ENCODE peak calls at places on chromosome 11, in four cellular contexts. One of them, this sample, is unnamed.

GRCh38 chr11:978781-979180 is 53.1 kb downstream of the AP2A2 start:
- DNase-seq in pancreas: no peak
- DNase-seq in neural progenitor cell: no peak
- DNase-seq in GM13976: no peak
- DNase-seq in this sample: no peak

GRCh38 chr11:110425751-110426545 is 3.8 kb upstream of the FDX1 start:
- DNase-seq in pancreas: no peak
- DNase-seq in neural progenitor cell: no peak
- DNase-seq in GM13976: no peak
- DNase-seq in this sample: no peak

GRCh38 chr11:116856423-116856822 is 19.0 kb upstream of the APOA1 start:
- DNase-seq in pancreas: no peak
- DNase-seq in neural progenitor cell: no peak
- DNase-seq in GM13976: no peak
- DNase-seq in this sample: no peak

GRCh38 chr11:65112551-65113360 is 1.1 kb downstream of the TM7SF2 start:
- DNase-seq in pancreas: peak
- DNase-seq in neural progenitor cell: peak
- DNase-seq in GM13976: peak
- DNase-seq in this sample: peak

GRCh38 chr11:117613521-117613920 is 183.5 kb downstream of the DSCAML1 start:
- DNase-seq in pancreas: no peak
- DNase-seq in neural progenitor cell: peak
- DNase-seq in GM13976: no peak
- DNase-seq in this sample: no peak

GRCh38 chr11:3074912-3075589 is 17.8 kb upstream of the CARS1 start:
- DNase-seq in pancreas: peak
- DNase-seq in neural progenitor cell: no peak
- DNase-seq in GM13976: no peak
- DNase-seq in this sample: no peak

GRCh38 chr11:96111308-96111707 is 187.4 kb upstream of the MTMR2 start:
- DNase-seq in pancreas: no peak
- DNase-seq in neural progenitor cell: peak
- DNase-seq in GM13976: no peak
- DNase-seq in this sample: no peak

GRCh38 chr11:114619659-114620173 is 24.1 kb upstream of the NXPE4 start:
- DNase-seq in pancreas: no peak
- DNase-seq in neural progenitor cell: no peak
- DNase-seq in GM13976: no peak
- DNase-seq in this sample: no peak

GRCh38 chr11:130188585-130189347 is 29.2 kb downstream of the ST14 start:
- DNase-seq in pancreas: peak
- DNase-seq in neural progenitor cell: no peak
- DNase-seq in GM13976: no peak
- DNase-seq in this sample: no peak

GRCh38 chr11:12569499-12570040 is 104.7 kb upstream of the TEAD1 start:
- DNase-seq in pancreas: no peak
- DNase-seq in neural progenitor cell: no peak
- DNase-seq in GM13976: no peak
- DNase-seq in this sample: no peak

GRCh38 chr11:62553839-62554361 is 7.3 kb upstream of the AHNAK start:
- DNase-seq in pancreas: no peak
- DNase-seq in neural progenitor cell: no peak
- DNase-seq in GM13976: no peak
- DNase-seq in this sample: no peak

GRCh38 chr11:32434116-32434386 is 1.3 kb downstream of the WT1 start:
- DNase-seq in pancreas: no peak
- DNase-seq in neural progenitor cell: no peak
- DNase-seq in GM13976: no peak
- DNase-seq in this sample: no peak

GRCh38 chr11:77884186-77884828 is 63.4 kb downstream of the AAMDC start:
- DNase-seq in pancreas: no peak
- DNase-seq in neural progenitor cell: no peak
- DNase-seq in GM13976: no peak
- DNase-seq in this sample: no peak

GRCh38 chr11:117837791-117838190 is 13.2 kb upstream of the FXYD2 start:
- DNase-seq in pancreas: no peak
- DNase-seq in neural progenitor cell: no peak
- DNase-seq in GM13976: no peak
- DNase-seq in this sample: no peak

GRCh38 chr11:32809313-32809712 is 14.9 kb upstream of the CCDC73 start:
- DNase-seq in pancreas: no peak
- DNase-seq in neural progenitor cell: peak
- DNase-seq in GM13976: peak
- DNase-seq in this sample: peak

GRCh38 chr11:86799680-86800075 is 664 bp upstream of the PRSS23 start:
- DNase-seq in pancreas: peak
- DNase-seq in neural progenitor cell: peak
- DNase-seq in GM13976: no peak
- DNase-seq in this sample: peak

GRCh38 chr11:86214710-86215109 is 29.8 kb upstream of the EED start:
- DNase-seq in pancreas: no peak
- DNase-seq in neural progenitor cell: no peak
- DNase-seq in GM13976: peak
- DNase-seq in this sample: no peak

GRCh38 chr11:92808009-92808408 is 161.4 kb upstream of the MTNR1B start:
- DNase-seq in pancreas: no peak
- DNase-seq in neural progenitor cell: no peak
- DNase-seq in GM13976: no peak
- DNase-seq in this sample: no peak

GRCh38 chr11:67271548-67272284 is 5.4 kb downstream of the GRK2 start:
- DNase-seq in pancreas: no peak
- DNase-seq in neural progenitor cell: no peak
- DNase-seq in GM13976: no peak
- DNase-seq in this sample: no peak

DNA sequence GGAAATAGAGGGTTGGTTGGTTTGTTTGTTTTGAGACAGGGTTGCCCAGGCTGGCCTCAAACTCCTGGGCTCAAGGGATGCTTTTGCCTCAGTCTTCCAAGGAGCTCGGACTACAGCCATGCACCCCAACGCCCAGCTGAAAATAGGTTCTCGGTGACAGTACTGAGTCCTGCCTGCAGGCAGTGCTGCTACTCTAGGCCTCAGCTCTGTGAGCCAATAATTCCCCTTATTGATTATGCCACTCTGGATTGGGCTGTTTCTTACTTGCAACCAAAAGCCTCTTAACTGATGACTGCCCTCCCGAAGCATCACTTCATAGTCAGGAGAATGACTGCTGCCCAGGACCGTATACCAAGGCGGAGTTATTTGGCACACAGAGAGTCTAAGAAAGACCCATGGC is 1.2 kb upstream of the C11orf16 start:
- DNase-seq in pancreas: no peak
- DNase-seq in neural progenitor cell: peak
- DNase-seq in GM13976: no peak
- DNase-seq in this sample: peak
- TF ChIP-seq CTCF in pancreas: no peak
- TF ChIP-seq CTCF in neural progenitor cell: peak
- TF ChIP-seq CTCF in GM13976: no peak
- TF ChIP-seq CTCF in this sample: no peak

GRCh38 chr11:61172888-61173287 is 11.7 kb upstream of the VPS37C start:
- DNase-seq in pancreas: no peak
- DNase-seq in neural progenitor cell: no peak
- DNase-seq in GM13976: no peak
- DNase-seq in this sample: no peak

GRCh38 chr11:61174949-61175348 is 13.7 kb upstream of the VPS37C start:
- DNase-seq in pancreas: no peak
- DNase-seq in neural progenitor cell: no peak
- DNase-seq in GM13976: no peak
- DNase-seq in this sample: no peak

GRCh38 chr11:61172353-61172752 is 11.1 kb upstream of the VPS37C start:
- DNase-seq in pancreas: no peak
- DNase-seq in neural progenitor cell: no peak
- DNase-seq in GM13976: no peak
- DNase-seq in this sample: no peak

GRCh38 chr11:61174275-61174674 is 13.0 kb upstream of the VPS37C start:
- DNase-seq in pancreas: peak
- DNase-seq in neural progenitor cell: no peak
- DNase-seq in GM13976: no peak
- DNase-seq in this sample: no peak

GRCh38 chr11:61173456-61173855 is 12.2 kb upstream of the VPS37C start:
- DNase-seq in pancreas: no peak
- DNase-seq in neural progenitor cell: no peak
- DNase-seq in GM13976: no peak
- DNase-seq in this sample: no peak
- TF ChIP-seq CTCF in pancreas: no peak
- TF ChIP-seq CTCF in neural progenitor cell: no peak
- TF ChIP-seq CTCF in GM13976: no peak
- TF ChIP-seq CTCF in this sample: no peak

DNA sequence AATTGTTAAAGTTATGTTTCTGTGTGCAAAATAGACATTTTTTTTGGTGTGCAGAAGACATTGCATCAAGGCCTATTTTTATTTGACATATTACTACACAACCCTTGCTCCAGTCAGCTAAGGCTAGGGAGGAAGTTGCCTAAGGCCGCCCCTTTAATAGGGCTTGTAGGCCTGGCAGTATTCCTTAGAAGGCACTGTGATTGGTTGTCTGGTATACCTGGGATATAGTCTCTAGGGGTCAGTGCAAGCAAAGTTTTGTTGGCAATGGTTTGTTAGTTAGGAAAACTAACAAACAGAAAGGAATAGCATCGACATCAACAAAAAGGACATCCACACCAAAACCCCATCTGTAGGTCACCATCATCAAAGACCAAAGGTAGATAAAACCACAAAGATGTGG is 16.9 kb downstream of the CCDC15 start:
- DNase-seq in pancreas: no peak
- DNase-seq in neural progenitor cell: peak
- DNase-seq in GM13976: no peak
- DNase-seq in this sample: no peak
- TF ChIP-seq CTCF in pancreas: no peak
- TF ChIP-seq CTCF in neural progenitor cell: peak
- TF ChIP-seq CTCF in GM13976: no peak
- TF ChIP-seq CTCF in this sample: no peak

DNA sequence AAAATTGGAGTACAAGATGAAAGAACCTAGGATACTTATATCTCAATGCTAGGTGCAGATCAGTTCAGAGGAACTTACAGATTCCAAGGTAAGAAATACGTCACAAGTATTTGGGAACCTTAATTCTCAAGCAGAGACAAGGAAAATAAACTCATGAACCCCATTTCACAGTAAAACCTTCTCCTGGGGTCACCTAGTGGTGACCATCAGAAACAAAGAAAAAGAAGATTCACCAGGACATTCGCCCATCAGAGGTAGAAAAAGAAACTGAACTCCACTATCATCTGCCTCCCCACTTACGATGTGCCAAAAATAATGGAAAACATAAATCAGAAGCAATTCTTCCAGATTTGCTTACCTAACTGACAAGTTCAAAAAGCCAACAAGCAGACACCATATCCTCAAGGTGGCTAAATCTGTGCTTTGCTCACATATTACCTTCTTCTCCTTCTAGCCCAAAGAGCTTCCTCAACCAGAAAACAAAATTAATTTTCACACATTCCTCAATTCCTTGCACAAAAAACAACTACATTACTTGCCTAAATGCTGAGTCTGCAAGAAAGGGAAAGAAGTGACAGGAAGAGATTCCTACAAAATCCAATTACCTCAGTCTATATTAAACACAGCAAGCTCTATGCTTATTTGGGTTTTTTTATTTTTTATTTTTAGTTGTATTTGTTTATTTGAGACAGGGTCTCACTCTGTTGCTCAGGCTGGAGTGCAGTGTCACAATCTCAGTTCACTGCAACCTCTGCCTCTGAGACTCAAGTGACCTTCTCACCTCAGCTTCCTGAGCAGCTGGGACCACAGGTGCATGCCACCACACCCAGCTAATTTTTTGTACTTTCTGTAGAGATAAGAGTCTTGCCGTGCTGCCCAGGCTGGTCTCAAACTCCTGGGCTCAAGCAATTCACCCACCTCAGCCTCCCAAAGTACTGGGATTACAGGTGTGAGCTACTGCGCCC is 4.7 kb downstream of the DENND5A start:
- DNase-seq in pancreas: no peak
- DNase-seq in neural progenitor cell: no peak
- DNase-seq in GM13976: no peak
- DNase-seq in this sample: no peak
- TF ChIP-seq CTCF in pancreas: no peak
- TF ChIP-seq CTCF in neural progenitor cell: peak
- TF ChIP-seq CTCF in GM13976: peak
- TF ChIP-seq CTCF in this sample: no peak

GRCh38 chr11:58580311-58580710 is 1.4 kb downstream of the ZFP91 start:
- DNase-seq in pancreas: no peak
- DNase-seq in neural progenitor cell: no peak
- DNase-seq in GM13976: no peak
- DNase-seq in this sample: no peak

GRCh38 chr11:58579192-58580129 is 598 bp downstream of the ZFP91 start:
- DNase-seq in pancreas: peak
- DNase-seq in neural progenitor cell: peak
- DNase-seq in GM13976: peak
- DNase-seq in this sample: peak

GRCh38 chr11:58578136-58578634 is 678 bp upstream of the ZFP91 start:
- DNase-seq in pancreas: peak
- DNase-seq in neural progenitor cell: peak
- DNase-seq in GM13976: peak
- DNase-seq in this sample: peak

GRCh38 chr11:58577441-58578135 is 1.3 kb upstream of the ZFP91 start:
- DNase-seq in pancreas: peak
- DNase-seq in neural progenitor cell: peak
- DNase-seq in GM13976: peak
- DNase-seq in this sample: peak

DNA sequence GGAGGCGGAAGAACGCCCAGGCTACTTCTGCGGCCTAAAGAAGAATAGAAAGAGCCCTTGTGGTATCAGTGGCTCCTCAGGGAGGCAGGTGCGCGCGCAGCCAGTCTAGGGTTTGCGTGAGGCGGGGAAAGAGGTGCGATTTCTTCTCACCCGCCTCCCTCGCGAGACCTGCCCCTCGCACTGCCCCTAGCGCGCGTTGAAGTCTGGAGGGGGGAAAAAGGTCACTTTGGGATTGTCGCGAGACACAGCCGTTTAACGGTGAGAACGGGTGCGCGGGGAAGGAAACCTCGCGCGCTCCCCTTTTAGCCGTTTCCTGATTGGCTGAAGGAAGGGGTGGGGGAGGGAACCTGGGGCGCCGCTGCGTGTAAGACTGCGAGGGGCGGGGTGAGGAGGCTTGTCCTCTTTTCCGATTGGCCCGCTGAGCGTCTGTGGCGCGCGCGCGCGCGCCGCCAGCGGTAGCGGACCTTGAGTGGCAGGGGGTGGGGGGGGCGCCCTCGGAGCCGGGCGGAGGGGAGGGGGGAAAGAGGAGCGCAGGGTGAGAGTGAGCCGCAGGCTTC is at the start of gene ZFP91:
- DNase-seq in pancreas: peak
- DNase-seq in neural progenitor cell: peak
- DNase-seq in GM13976: peak
- DNase-seq in this sample: peak
- TF ChIP-seq CTCF in pancreas: no peak
- TF ChIP-seq CTCF in neural progenitor cell: no peak
- TF ChIP-seq CTCF in GM13976: no peak
- TF ChIP-seq CTCF in this sample: no peak

This sample was measured in endothelial cell.